ENCODE peak calls at places on chromosomes 11 and 22, in seven cellular contexts. J is sigmoid colon; A is CD4-positive, CD25-positive, alpha-beta regulatory T cell; N is adrenal gland; H is effector memory CD4-positive, alpha-beta T cell; L is stomach; G is neuronal stem cell. E is an unnamed sample. For H3K36me3 and H3K9me3, the result is how much of the 10 kb centered on the place peaks cover.

GRCh38 chr11:87926250-87926970 is 248.8 kb downstream of the RAB38 start:
- DNase-seq in J (no peak), A (no peak), N (peak), H (no peak), L (no peak), G (no peak), E (no peak)

GRCh38 chr11:113553905-113554304 is 78.7 kb upstream of the DRD2 start:
- DNase-seq in J (no peak), A (no peak), N (no peak), H (no peak), L (no peak), G (no peak), E (no peak)

GRCh38 chr22:31872209-31872608 is 72.1 kb upstream of the YWHAH start:
- DNase-seq in J (no peak), A (peak), N (no peak), H (no peak), L (peak), G (no peak), E (no peak)

GRCh38 chr11:67354314-67355022 is 1.1 kb upstream of the POLD4 start:
- DNase-seq in J (peak), A (peak), N (peak), H (no peak), L (peak), G (no peak), E (no peak)

GRCh38 chr22:45686004-45686403 is 14.4 kb downstream of the ATXN10 start:
- DNase-seq in J (no peak), A (no peak), N (no peak), H (no peak), L (no peak), G (no peak), E (no peak)

GRCh38 chr11:69954756-69955155 is 123.4 kb upstream of the ANO1 start:
- DNase-seq in J (no peak), A (no peak), N (no peak), H (no peak), L (no peak), G (no peak), E (no peak)

GRCh38 chr11:8225589-8226036 is 38.1 kb downstream of the LMO1 start:
- DNase-seq in J (peak), A (peak), N (peak), H (peak), L (peak), G (peak), E (peak)

GRCh38 chr11:126992065-126992803 is 8.3 kb downstream of the KIRREL3 start:
- DNase-seq in J (no peak), A (no peak), N (no peak), H (no peak), L (no peak), G (no peak), E (no peak)

GRCh38 chr22:48653306-48653705 is 1174.4 kb downstream of the BRD1 start:
- DNase-seq in J (no peak), A (no peak), N (no peak), H (no peak), L (no peak), G (no peak), E (no peak)

GRCh38 chr11:61883327-61883726 is 8.0 kb downstream of the FADS3 start:
- DNase-seq in J (no peak), A (no peak), N (no peak), H (no peak), L (no peak), G (no peak), E (no peak)

GRCh38 chr22:47203554-47203991 is 441.1 kb downstream of the TBC1D22A start:
- DNase-seq in J (peak), A (no peak), N (no peak), H (no peak), L (peak), G (no peak), E (no peak)

GRCh38 chr22:26835929-26836528 is 178.6 kb downstream of the MIAT start:
- DNase-seq in J (no peak), A (peak), N (peak), H (no peak), L (peak), G (peak), E (peak)

GRCh38 chr22:26756675-26757293 is 99.4 kb downstream of the MIAT start:
- DNase-seq in J (peak), A (peak), N (peak), H (no peak), L (peak), G (peak), E (no peak)

GRCh38 chr11:105111145-105111944 is 28.2 kb downstream of the CARD18 start:
- DNase-seq in J (no peak), A (no peak), N (no peak), H (no peak), L (no peak), G (no peak), E (no peak)

GRCh38 chr11:58923300-58923788 is 15.9 kb upstream of the GLYATL1 start:
- DNase-seq in J (no peak), A (peak), N (no peak), H (no peak), L (no peak), G (no peak), E (peak)

GRCh38 chr11:64305691-64306562 is 603 bp downstream of the ESRRA start:
- DNase-seq in J (peak), A (peak), N (peak), H (peak), L (peak), G (peak), E (peak)

GRCh38 chr11:130827697-130828377 is 88.4 kb downstream of the SNX19 start:
- DNase-seq in J (peak), A (no peak), N (peak), H (no peak), L (peak), G (peak), E (no peak)

GRCh38 chr11:416757-417621 is 2.2 kb upstream of the SIGIRR start:
- DNase-seq in J (no peak), A (peak), N (no peak), H (no peak), L (peak), G (no peak), E (peak)

GRCh38 chr11:72091292-72091691 is 10.6 kb downstream of the LRRC51 start:
- DNase-seq in J (peak), A (peak), N (peak), H (peak), L (peak), G (peak), E (peak)

GRCh38 chr11:130636672-130637463 is 188.4 kb downstream of the ADAMTS15 start:
- DNase-seq in J (no peak), A (peak), N (no peak), H (no peak), L (no peak), G (no peak), E (no peak)

DNA sequence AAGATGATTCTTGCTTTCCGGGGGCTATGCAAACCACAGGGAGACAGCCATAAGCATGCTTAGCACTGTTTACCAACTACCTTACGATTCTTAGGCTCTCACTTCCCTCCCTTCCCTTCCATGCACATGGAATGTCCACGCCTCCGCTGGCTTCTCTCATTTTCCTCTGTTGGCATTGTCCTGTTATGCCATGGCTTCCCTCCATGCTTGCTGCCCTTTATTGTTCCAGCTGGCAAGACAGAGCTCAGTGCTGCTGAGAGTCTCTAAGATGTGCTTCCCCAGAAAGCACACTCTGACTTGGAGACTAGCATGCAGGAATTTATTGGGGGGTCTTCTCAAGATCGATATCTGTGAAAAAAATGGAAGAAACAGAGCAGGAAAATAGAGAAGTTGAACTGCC is 379.2 kb downstream of the NELL1 start:
- DNase-seq in J (no peak), A (no peak), N (no peak), H (no peak), L (no peak), G (no peak), E (no peak)
- H3K27ac ChIP-seq in J (no peak), A (no peak), N (no peak), H (no peak), L (no peak), G (no peak), E (no peak)

GRCh38 chr22:29521526-29521925 is 32.0 kb downstream of the THOC5 start:
- DNase-seq in J (no peak), A (no peak), N (no peak), H (no peak), L (no peak), G (no peak), E (no peak)

GRCh38 chr22:29517215-29517908 is 36.2 kb downstream of the THOC5 start:
- DNase-seq in J (no peak), A (no peak), N (peak), H (no peak), L (peak), G (no peak), E (no peak)

GRCh38 chr22:29519996-29520395 is 33.6 kb downstream of the THOC5 start:
- DNase-seq in J (no peak), A (no peak), N (no peak), H (no peak), L (no peak), G (no peak), E (no peak)

GRCh38 chr22:29523761-29524160 is 29.8 kb downstream of the THOC5 start:
- DNase-seq in J (no peak), A (no peak), N (no peak), H (no peak), L (no peak), G (no peak), E (no peak)

GRCh38 chr22:29520851-29521250 is 32.7 kb downstream of the THOC5 start:
- DNase-seq in J (no peak), A (no peak), N (peak), H (no peak), L (no peak), G (no peak), E (no peak)
- H3K36me3 ChIP-seq in J (half or more), A (half or more), N (half or more), H (half or more), L (half or more), G (half or more), E (half or more)

DNA sequence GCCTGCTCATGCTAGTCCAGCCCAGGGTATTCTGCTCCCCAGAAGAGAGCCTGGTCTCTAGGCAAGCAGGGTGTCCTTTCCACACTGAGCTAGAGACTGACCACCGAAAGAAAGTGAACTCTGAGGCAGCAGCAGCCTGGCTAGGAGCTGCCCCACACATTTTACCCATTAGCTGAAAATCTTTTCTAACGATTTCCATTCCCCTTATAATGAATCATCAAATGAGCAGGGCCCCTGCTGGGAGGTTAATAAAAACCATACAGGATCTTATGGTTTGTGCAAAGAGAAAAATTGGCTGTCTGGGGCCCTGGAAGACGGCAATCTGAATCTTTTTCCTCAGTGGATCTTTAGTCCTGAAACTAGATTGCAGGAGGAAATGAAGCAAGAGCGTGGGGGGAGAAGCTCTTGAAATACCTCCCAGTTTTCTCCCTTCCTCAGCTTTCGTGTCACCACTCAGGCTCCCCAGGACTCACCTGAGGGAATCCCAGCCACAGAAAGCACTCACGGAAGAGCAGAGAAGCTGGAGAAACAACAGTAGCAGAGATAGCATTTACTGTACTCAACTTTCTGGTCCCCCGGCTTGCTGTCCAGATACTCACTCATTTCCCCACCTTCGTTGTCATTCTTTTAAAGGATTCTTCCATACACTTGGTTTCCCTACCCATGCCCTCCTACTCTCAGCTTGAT is 74.7 kb upstream of the CD44 start:
- DNase-seq in J (no peak), A (no peak), N (no peak), H (no peak), L (no peak), G (no peak), E (no peak)
- H3K9me3 ChIP-seq in J (under half), A (under half), N (under half), H (under half), L (under half), G (under half), E (under half)

GRCh38 chr11:13205446-13205845 is 72.1 kb upstream of the BMAL1 start:
- DNase-seq in J (no peak), A (peak), N (no peak), H (no peak), L (no peak), G (no peak), E (no peak)
- H3K27ac ChIP-seq in J (no peak), A (no peak), N (no peak), H (no peak), L (no peak), G (no peak), E (no peak)

DNA sequence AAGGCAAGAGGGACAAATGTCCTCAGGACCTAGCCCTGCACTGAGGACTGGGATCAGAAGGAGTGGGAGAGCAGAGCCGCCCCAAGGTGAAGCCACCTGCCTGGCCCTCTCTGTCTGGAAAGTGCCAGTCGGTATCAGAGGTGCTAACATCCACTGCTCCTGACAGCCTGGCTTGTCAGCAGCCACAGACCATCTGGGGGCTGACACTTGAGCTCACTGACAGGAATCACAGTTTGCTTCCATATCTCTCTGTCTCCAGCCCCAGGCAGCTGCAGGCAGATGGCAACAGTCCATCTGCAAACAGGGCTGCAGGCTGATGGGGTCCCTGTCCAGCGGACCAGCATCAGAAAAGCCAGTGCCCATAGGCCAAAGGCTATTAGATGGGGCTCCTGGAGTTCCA is 5.5 kb downstream of the OPCML start:
- DNase-seq in J (no peak), A (no peak), N (no peak), H (no peak), L (no peak), G (no peak), E (no peak)
- H3K36me3 ChIP-seq in J (under half), A (under half), N (under half), H (under half), L (under half), G (under half), E (under half)